ENCODE peak calls at places on chromosomes 3 and 15, in six cellular contexts. I is T-helper 9 cell; F is anterior cingulate cortex; X is HEK293T; T is fibroblast of lung; V is activated CD4-positive, CD25-positive, alpha-beta regulatory T cell. A is an unnamed sample.

GRCh38 chr3:126487151-126487771 is 11.6 kb upstream of the ZXDC start:
- DNase-seq in I (no peak), F (no peak), X (no peak), T (no peak), V (no peak), A (no peak)

GRCh38 chr3:42518800-42519567 is 16.5 kb downstream of the VIPR1 start:
- DNase-seq in I (peak), F (no peak), X (no peak), T (no peak), V (no peak), A (no peak)

GRCh38 chr3:23312866-23313265 is 109.7 kb downstream of the UBE2E2 start:
- DNase-seq in I (no peak), F (no peak), X (no peak), T (peak), V (no peak), A (no peak)

GRCh38 chr3:6679510-6679909 is 181.4 kb upstream of the GRM7 start:
- DNase-seq in I (no peak), F (no peak), X (no peak), T (no peak), V (no peak), A (no peak)

GRCh38 chr3:149625795-149626194 is 32.0 kb downstream of the WWTR1 start:
- DNase-seq in I (no peak), F (no peak), X (no peak), T (no peak), V (no peak), A (no peak)

GRCh38 chr3:37715358-37715757 is 146.3 kb upstream of the CTDSPL start:
- DNase-seq in I (no peak), F (no peak), X (no peak), T (no peak), V (no peak), A (no peak)

GRCh38 chr3:150738688-150739087 is 24.3 kb downstream of the SIAH2 start:
- DNase-seq in I (no peak), F (no peak), X (no peak), T (no peak), V (no peak), A (no peak)

GRCh38 chr3:188689101-188689574 is 482.6 kb upstream of the TPRG1 start:
- DNase-seq in I (no peak), F (no peak), X (no peak), T (peak), V (no peak), A (no peak)

GRCh38 chr3:61872077-61872706 is 310.8 kb downstream of the PTPRG start:
- DNase-seq in I (no peak), F (no peak), X (no peak), T (peak), V (no peak), A (no peak)

GRCh38 chr3:149808209-149808829 is 4.7 kb upstream of the RNF13 start:
- DNase-seq in I (peak), F (peak), X (peak), T (peak), V (peak), A (peak)

GRCh38 chr3:78287085-78287484 is 1247.2 kb downstream of the ROBO2 start:
- DNase-seq in I (no peak), F (no peak), X (no peak), T (no peak), V (no peak), A (no peak)

GRCh38 chr15:62783303-62783957 is 259.1 kb upstream of the TPM1 start:
- DNase-seq in I (no peak), F (no peak), X (no peak), T (peak), V (no peak), A (no peak)

GRCh38 chr3:141360888-141361598 is 7.3 kb upstream of the ZBTB38 start:
- DNase-seq in I (no peak), F (no peak), X (peak), T (peak), V (no peak), A (peak)

GRCh38 chr3:129226374-129226773 is 23.0 kb upstream of the COPG1 start:
- DNase-seq in I (no peak), F (no peak), X (no peak), T (peak), V (no peak), A (peak)

GRCh38 chr15:99181544-99181943 is 67.8 kb downstream of the TTC23 start:
- DNase-seq in I (no peak), F (no peak), X (no peak), T (peak), V (no peak), A (no peak)

GRCh38 chr15:85771781-85772445 is 22.8 kb downstream of the KLHL25 start:
- DNase-seq in I (no peak), F (no peak), X (no peak), T (peak), V (no peak), A (no peak)

GRCh38 chr3:121431717-121432517 is 113.9 kb downstream of the POLQ start:
- DNase-seq in I (peak), F (no peak), X (no peak), T (peak), V (peak), A (no peak)

GRCh38 chr3:175729466-175729865 is 870.3 kb downstream of the NAALADL2 start:
- DNase-seq in I (no peak), F (no peak), X (no peak), T (peak), V (no peak), A (no peak)

GRCh38 chr3:188220988-188221818 is 67.2 kb downstream of the LPP start:
- DNase-seq in I (no peak), F (no peak), X (no peak), T (peak), V (no peak), A (no peak)

GRCh38 chr3:70065666-70066253 is 66.2 kb downstream of the SAMMSON start:
- DNase-seq in I (no peak), F (no peak), X (peak), T (no peak), V (no peak), A (no peak)

A was measured in cerebellum.